ENCODE peak calls at places on chromosome 9, in four cellular contexts. Y, O, E and H are unnamed samples.

GRCh38 chr9:83266618-83267543 is 203.9 kb upstream of the RASEF start:
- DNase-seq in O (no peak), E (no peak), Y (no peak), H (no peak)

GRCh38 chr9:77726289-77726688 is 78.2 kb upstream of the GNA14 start:
- DNase-seq in O (no peak), E (no peak), Y (no peak), H (no peak)

GRCh38 chr9:69376651-69377050 is 51.6 kb downstream of the ENTREP1 start:
- DNase-seq in O (no peak), E (no peak), Y (peak; percentile 81), H (no peak)

GRCh38 chr9:134164879-134165278 is 515 bp upstream of the RNU6ATAC start:
- DNase-seq in E (no peak), O (no peak), Y (no peak), H (no peak)

GRCh38 chr9:8860925-8861324 is 1061.3 kb upstream of the DMAC1 start:
- DNase-seq in E (no peak), Y (no peak), O (no peak), H (no peak)

GRCh38 chr9:117278020-117278419 is 136.8 kb downstream of the ASTN2 start:
- DNase-seq in Y (no peak), O (no peak), E (no peak), H (no peak)

GRCh38 chr9:124011460-124012301 is at the start of gene LHX2:
- DNase-seq in O (no peak), Y (no peak), E (no peak), H (peak; percentile 81)

GRCh38 chr9:133935328-133936040 is 56.6 kb downstream of the VAV2 start:
- DNase-seq in O (no peak), E (no peak), Y (no peak), H (no peak)

GRCh38 chr9:133606722-133607053 is 2.5 kb downstream of the FAM163B start:
- DNase-seq in Y (no peak), O (no peak), E (no peak), H (no peak)

GRCh38 chr9:120928720-120929389 is 2.3 kb upstream of the TRAF1 start:
- DNase-seq in Y (peak; percentile 85), O (peak; percentile 60), E (peak; percentile 77), H (peak; percentile 74)

GRCh38 chr9:6763244-6763643 is 5.5 kb downstream of the KDM4C start:
- DNase-seq in Y (no peak), E (no peak), O (no peak), H (no peak)

GRCh38 chr9:118522093-118523028 is 818.2 kb downstream of the TLR4 start:
- DNase-seq in E (no peak), Y (peak; percentile 69), O (no peak), H (peak; percentile 64)

GRCh38 chr9:30075022-30075421 is 2309.4 kb upstream of the ACO1 start:
- DNase-seq in O (no peak), Y (no peak), E (no peak), H (no peak)

GRCh38 chr9:93861736-93862358 is 93.3 kb downstream of the BARX1 start:
- DNase-seq in Y (no peak), O (no peak), E (no peak), H (no peak)

GRCh38 chr9:78574354-78575036 is 277.6 kb downstream of the PSAT1 start:
- DNase-seq in O (no peak), E (no peak), Y (no peak), H (no peak)

GRCh38 chr9:136543830-136544548 is 1.9 kb downstream of the NOTCH1 start:
- DNase-seq in Y (no peak), O (no peak), E (no peak), H (no peak)

GRCh38 chr9:93826209-93826608 is 128.9 kb downstream of the BARX1 start:
- DNase-seq in E (peak; percentile 35), Y (no peak), O (no peak), H (no peak)

GRCh38 chr9:126491256-126491879 is 122.4 kb upstream of the LMX1B start:
- DNase-seq in E (peak; percentile 44), Y (no peak), O (peak; percentile 53), H (peak; percentile 66)

GRCh38 chr9:110954822-110955291 is 83.4 kb downstream of the LPAR1 start:
- DNase-seq in O (no peak), Y (no peak), E (no peak), H (no peak)

GRCh38 chr9:13330396-13331004 is 51.0 kb upstream of the MPDZ start:
- DNase-seq in E (no peak), O (no peak), Y (peak; percentile 65), H (no peak)

GRCh38 chr9:85172001-85172978 is 502.8 kb downstream of the NTRK2 start:
- DNase-seq in E (no peak), O (peak; percentile 41), Y (no peak), H (no peak)

GRCh38 chr9:96071245-96072124 is 196.0 kb downstream of the ERCC6L2 start:
- DNase-seq in O (no peak), Y (no peak), E (no peak), H (no peak)

GRCh38 chr9:16484744-16485143 is 385.7 kb downstream of the BNC2 start:
- DNase-seq in O (no peak), E (no peak), Y (no peak), H (no peak)

GRCh38 chr9:16105576-16105975 is 552.7 kb downstream of the CCDC171 start:
- DNase-seq in Y (no peak), E (no peak), O (no peak), H (no peak)

GRCh38 chr9:35618854-35619799 is 914 bp upstream of the CD72 start:
- DNase-seq in O (no peak), Y (peak; percentile 84), E (no peak), H (no peak)

GRCh38 chr9:138067594-138068367 is 190.2 kb downstream of the CACNA1B start:
- DNase-seq in Y (no peak), O (no peak), E (no peak), H (no peak)

GRCh38 chr9:1051286-1052118 is 1.3 kb downstream of the DMRT2 start:
- DNase-seq in Y (no peak), E (no peak), O (no peak), H (peak; percentile 76)

GRCh38 chr9:84293001-84293798 is 47.4 kb downstream of the SLC28A3 start:
- DNase-seq in O (no peak), E (no peak), Y (no peak), H (no peak)

GRCh38 chr9:89411759-89412158 is 86.2 kb downstream of the SEMA4D start:
- DNase-seq in Y (no peak), O (no peak), E (no peak), H (no peak)

GRCh38 chr9:89412951-89413350 is 85.0 kb downstream of the SEMA4D start:
- DNase-seq in Y (no peak), E (no peak), O (no peak), H (no peak)

GRCh38 chr9:89410022-89410421 is 87.9 kb downstream of the SEMA4D start:
- DNase-seq in O (no peak), Y (no peak), E (no peak), H (no peak)

GRCh38 chr9:89408628-89409101 is 89.2 kb downstream of the SEMA4D start:
- DNase-seq in Y (no peak), E (peak; percentile 67), O (no peak), H (no peak)

DNA sequence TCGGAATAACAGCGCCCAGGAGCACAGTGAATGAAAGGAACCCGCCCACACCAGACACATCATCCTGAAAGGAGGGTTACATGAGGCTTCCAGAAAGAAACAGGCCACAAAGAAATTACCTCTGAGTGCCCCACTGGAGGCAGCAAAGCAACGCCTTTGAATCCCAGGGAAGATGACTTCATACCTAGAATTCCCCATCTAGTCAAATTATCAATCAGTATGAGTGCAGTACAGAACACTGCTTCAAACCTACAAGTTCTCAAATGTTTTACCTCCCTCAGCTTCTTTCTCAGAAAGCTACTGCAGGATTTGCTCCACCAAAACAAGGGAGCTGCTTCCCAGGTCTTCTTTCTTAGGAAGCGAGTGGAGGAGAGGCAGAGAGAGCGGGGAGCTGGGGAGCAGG is 87.2 kb downstream of the SEMA4D start:
- DNase-seq in O (no peak), Y (no peak), E (no peak), H (no peak)
- TF ChIP-seq CTCF in O (no peak), Y (no peak), E (no peak), H (no peak)

DNA sequence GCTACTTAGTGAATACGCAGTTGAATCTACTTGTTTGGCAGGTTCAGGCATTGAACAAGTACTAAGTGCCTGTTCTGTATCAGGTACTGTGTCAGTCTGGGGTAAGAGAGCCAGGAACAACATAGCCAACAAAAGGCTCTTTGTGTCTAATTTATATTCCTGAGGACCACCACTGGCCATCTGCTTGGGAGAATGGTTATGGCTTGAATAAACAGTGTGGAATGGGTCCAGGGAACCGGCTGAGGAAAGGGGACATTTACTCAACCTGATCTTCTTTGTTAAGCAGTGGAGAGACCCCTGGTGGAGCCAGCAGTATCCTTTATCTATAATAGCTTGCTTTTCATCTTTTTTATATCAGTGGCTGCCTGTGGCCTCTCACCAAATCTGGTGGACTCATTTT is 38.6 kb downstream of the EXOSC2 start:
- DNase-seq in Y (no peak), E (no peak), O (no peak), H (no peak)
- TF ChIP-seq CTCF in Y (no peak), E (no peak), O (no peak), H (no peak)

DNA sequence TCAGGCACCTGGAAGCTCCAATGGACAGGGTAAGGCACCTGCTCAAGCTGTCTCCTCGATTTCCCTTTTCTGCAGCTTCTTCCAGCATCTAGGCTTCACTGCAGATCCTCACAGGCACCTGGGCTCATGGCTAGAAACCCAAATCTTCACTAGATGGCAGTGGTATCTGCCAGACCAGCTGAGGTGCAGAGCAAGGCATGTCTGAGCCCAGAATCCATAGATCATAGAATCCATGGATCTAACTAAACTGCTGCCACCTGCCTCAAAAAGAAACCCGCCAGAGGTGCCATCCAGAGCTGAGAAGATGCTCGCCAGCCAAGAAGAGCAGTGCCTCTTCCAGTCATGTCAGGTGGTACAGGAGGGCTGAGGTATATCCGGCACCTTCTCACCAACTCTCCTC is 6.9 kb downstream of the SHC3 start:
- DNase-seq in E (no peak), O (no peak), Y (no peak), H (no peak)
- TF ChIP-seq CTCF in E (no peak), O (no peak), Y (no peak), H (no peak)

GRCh38 chr9:87859786-87860185 is 22.9 kb upstream of the SPATA31E1 start:
- DNase-seq in O (no peak), E (no peak), Y (peak; percentile 50), H (no peak)

GRCh38 chr9:87859137-87859536 is 23.5 kb upstream of the SPATA31E1 start:
- DNase-seq in O (no peak), Y (peak; percentile 41), E (no peak), H (no peak)

GRCh38 chr9:87855061-87855460 is 27.6 kb upstream of the SPATA31E1 start:
- DNase-seq in E (no peak), Y (peak; percentile 30), O (no peak), H (no peak)

GRCh38 chr9:87857948-87858335 is 24.7 kb upstream of the SPATA31E1 start:
- DNase-seq in Y (no peak), O (no peak), E (no peak), H (no peak)

DNA sequence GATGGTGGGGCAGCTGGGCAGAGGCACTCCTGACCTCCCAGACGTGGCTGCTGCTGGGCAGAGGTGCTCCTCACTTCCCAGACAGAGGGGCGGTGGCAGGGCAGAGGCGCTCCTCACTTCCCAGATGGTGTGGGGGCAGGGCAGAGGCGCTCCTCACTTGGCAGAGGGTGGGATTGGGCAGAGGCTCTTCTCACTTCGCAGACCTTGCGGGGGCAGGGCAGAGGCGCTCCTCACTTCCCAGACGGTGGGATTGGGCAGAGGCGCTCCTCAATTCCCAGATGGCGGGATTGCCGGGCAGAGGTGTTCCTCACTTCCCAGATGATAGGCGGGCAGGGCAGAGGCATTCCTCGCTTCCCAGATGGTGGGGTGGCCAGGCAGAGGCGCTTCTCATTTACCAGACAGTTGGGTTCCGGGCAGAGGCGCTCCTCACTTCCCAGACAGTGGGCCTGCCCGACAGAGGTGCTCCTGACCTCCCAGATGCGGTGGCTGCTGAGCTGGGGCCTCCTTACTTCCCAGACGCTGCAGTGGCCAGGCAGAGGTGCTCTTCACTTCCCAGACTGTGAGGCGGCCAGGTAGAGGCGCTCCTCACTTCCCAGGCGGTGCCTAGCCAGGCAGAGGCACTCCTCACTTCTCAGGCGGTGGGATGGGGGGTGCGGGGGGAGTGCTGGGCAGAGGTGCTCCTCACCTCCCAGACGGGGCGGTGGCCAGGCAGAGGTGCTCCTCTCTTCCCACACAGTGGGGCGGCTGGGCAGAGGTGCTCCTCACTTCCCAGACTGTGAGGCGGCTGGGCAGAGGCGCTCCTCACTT is 25.3 kb upstream of the SPATA31E1 start:
- DNase-seq in Y (peak; percentile 53), O (no peak), E (no peak), H (no peak)
- TF ChIP-seq CTCF in Y (no peak), O (no peak), E (no peak), H (no peak)